ENCODE peak calls at places on chromosomes 3 and 15, in five cellular contexts. Q is hepatocyte, U is GM23338, B is OCI-LY7, X is PC-9. V is an unnamed sample. For H3K9me2, the result is how much of the 10 kb centered on the place peaks cover.

GRCh38 chr3:194930439-194931204 is 244.9 kb downstream of the FAM43A start:
- DNase-seq in Q (no peak), U (peak), B (peak), X (peak), V (peak)

GRCh38 chr3:72523409-72524172 is 324.7 kb downstream of the SHQ1 start:
- DNase-seq in Q (no peak), U (no peak), B (peak), X (no peak), V (no peak)

GRCh38 chr3:174016186-174016585 is 618.6 kb downstream of the NLGN1 start:
- DNase-seq in Q (no peak), U (no peak), B (no peak), X (peak), V (peak)

GRCh38 chr3:55244247-55244646 is 242.9 kb downstream of the WNT5A start:
- DNase-seq in Q (no peak), U (no peak), B (no peak), X (no peak), V (no peak)

GRCh38 chr15:59232476-59232875 is 25.8 kb downstream of the LDHAL6B start:
- DNase-seq in Q (no peak), U (no peak), B (no peak), X (no peak), V (peak)

GRCh38 chr3:11610044-11610671 is 33.6 kb downstream of the VGLL4 start:
- DNase-seq in Q (peak), U (no peak), B (no peak), X (no peak), V (no peak)

GRCh38 chr3:173977747-173978146 is 580.2 kb downstream of the NLGN1 start:
- DNase-seq in Q (no peak), U (no peak), B (no peak), X (no peak), V (peak)

GRCh38 chr3:71130516-71131384 is 452.8 kb downstream of the FOXP1 start:
- DNase-seq in Q (peak), U (peak), B (peak), X (no peak), V (peak)

GRCh38 chr15:61831505-61831921 is 228.7 kb downstream of the VPS13C start:
- DNase-seq in Q (no peak), U (peak), B (no peak), X (no peak), V (no peak)

GRCh38 chr3:74532446-74532845 is 82.0 kb downstream of the CNTN3 start:
- DNase-seq in Q (no peak), U (no peak), B (no peak), X (no peak), V (peak)

GRCh38 chr3:28295819-28296364 is 52.6 kb upstream of the ZCWPW2 start:
- DNase-seq in Q (no peak), U (no peak), B (no peak), X (no peak), V (peak)

GRCh38 chr15:59611277-59612260 is at the start of gene GCNT3:
- DNase-seq in Q (peak), U (no peak), B (no peak), X (peak), V (peak)

GRCh38 chr15:67072442-67072841 is 7.0 kb downstream of the SMAD3 start:
- DNase-seq in Q (no peak), U (no peak), B (no peak), X (no peak), V (no peak)

GRCh38 chr3:172137287-172138030 is 98.1 kb downstream of the FNDC3B start:
- DNase-seq in Q (no peak), U (no peak), B (no peak), X (peak), V (peak)
- H3K9me2 ChIP-seq in Q (under half), U (under half), B (under half), X (under half), V (under half)

GRCh38 chr3:19946291-19946831 is 536 bp upstream of the RAB5A start:
- DNase-seq in Q (no peak), U (no peak), B (no peak), X (no peak), V (peak)

GRCh38 chr3:19947549-19948071 is 713 bp downstream of the RAB5A start:
- DNase-seq in Q (peak), U (peak), B (peak), X (no peak), V (peak)

GRCh38 chr3:19948192-19948591 is 1.3 kb downstream of the RAB5A start:
- DNase-seq in Q (no peak), U (no peak), B (no peak), X (no peak), V (no peak)

GRCh38 chr3:19946832-19947548 is at the start of gene RAB5A:
- DNase-seq in Q (peak), U (peak), B (peak), X (peak), V (peak)

GRCh38 chr3:19945405-19946290 is 1.2 kb upstream of the RAB5A start:
- DNase-seq in Q (peak), U (no peak), B (no peak), X (peak), V (peak)
- H3K4me3 ChIP-seq in Q (peak), U (peak), B (peak), X (peak), V (peak)

GRCh38 chr3:197297020-197297419 is 1.4 kb downstream of the DLG1 start:
- DNase-seq in Q (no peak), U (no peak), B (peak), X (peak), V (peak)
- H3K9me2 ChIP-seq in Q (under half), U (under half), B (under half), X (under half), V (under half)

GRCh38 chr3:180912304-180913226 is at the start of gene FXR1:
- DNase-seq in Q (peak), U (peak), B (peak), X (peak), V (peak)
- H3K4me3 ChIP-seq in Q (peak), U (peak), B (peak), X (peak), V (peak)

GRCh38 chr15:100209204-100209603 is 132.6 kb downstream of the ADAMTS17 start:
- DNase-seq in Q (no peak), U (no peak), B (no peak), X (no peak), V (no peak)

GRCh38 chr15:100205549-100206295 is 136.1 kb downstream of the ADAMTS17 start:
- DNase-seq in Q (peak), U (no peak), B (no peak), X (no peak), V (no peak)

GRCh38 chr15:100204771-100205170 is 137.0 kb downstream of the ADAMTS17 start:
- DNase-seq in Q (no peak), U (no peak), B (no peak), X (no peak), V (no peak)

GRCh38 chr15:100206643-100207042 is 135.1 kb downstream of the ADAMTS17 start:
- DNase-seq in Q (no peak), U (peak), B (no peak), X (no peak), V (no peak)

DNA sequence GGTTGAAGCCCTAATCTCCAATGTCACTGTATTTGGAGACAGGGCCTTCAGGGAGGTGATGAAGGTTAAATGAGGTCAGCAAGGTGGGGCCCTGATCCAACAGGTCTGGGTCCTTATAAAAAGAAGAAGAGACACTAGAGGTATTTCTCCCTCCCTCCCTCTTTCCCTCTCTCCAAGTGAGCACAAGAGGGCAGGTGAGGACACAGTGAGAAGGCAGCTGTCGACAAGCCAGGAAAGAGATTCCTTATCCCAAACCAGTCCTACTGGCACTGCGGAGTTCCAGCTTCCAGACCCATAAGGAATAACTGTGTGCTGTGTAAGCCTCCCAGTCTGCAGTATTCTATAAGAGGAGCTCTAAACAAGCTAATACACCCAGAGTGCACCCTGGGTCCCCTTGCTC is 134.7 kb downstream of the ADAMTS17 start:
- DNase-seq in Q (no peak), U (no peak), B (no peak), X (no peak), V (no peak)
- H3K9me2 ChIP-seq in Q (under half), U (under half), B (under half), X (under half), V (under half)

GRCh38 chr3:42801784-42802183 is 2.5 kb downstream of the HIGD1A start:
- DNase-seq in Q (no peak), U (no peak), B (no peak), X (no peak), V (no peak)

GRCh38 chr3:42799376-42799775 is 4.9 kb downstream of the HIGD1A start:
- DNase-seq in Q (no peak), U (no peak), B (no peak), X (no peak), V (no peak)

GRCh38 chr3:42801048-42801620 is 3.2 kb downstream of the HIGD1A start:
- DNase-seq in Q (no peak), U (no peak), B (no peak), X (no peak), V (no peak)

GRCh38 chr3:42795621-42796181 is 8.6 kb downstream of the HIGD1A start:
- DNase-seq in Q (no peak), U (no peak), B (no peak), X (no peak), V (no peak)

DNA sequence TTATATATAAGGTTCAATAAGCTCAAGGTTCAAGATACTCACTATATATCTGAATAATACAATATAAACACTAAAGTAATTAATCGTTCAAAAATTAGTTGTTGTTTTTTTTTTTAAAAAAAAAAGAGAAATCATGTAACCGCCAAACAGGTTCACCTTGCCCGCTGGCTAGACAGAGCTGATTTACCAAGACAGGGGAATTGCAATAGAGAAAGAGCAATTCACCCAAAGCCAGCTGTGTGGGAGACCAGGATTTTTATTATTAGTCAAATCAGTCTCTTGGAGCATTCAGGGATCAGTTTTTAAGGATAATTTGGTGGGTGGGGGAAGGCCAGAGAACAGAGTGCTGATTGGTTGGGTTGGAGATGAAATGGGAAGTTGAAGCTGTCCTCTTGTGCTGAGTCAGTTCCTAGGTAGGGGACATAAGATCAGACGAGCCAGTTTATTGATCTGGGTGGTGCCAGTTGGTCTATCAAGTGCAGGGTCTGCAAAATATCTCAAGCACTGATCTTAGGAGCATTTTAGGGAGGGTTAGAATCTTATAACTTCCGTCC is 7.9 kb downstream of the HIGD1A start:
- DNase-seq in Q (no peak), U (peak), B (no peak), X (no peak), V (no peak)
- H3K4me3 ChIP-seq in Q (no peak), U (peak), B (no peak), X (no peak), V (no peak)

GRCh38 chr3:30768703-30769550 is 125.5 kb downstream of the GADL1 start:
- DNase-seq in Q (peak), U (peak), B (peak), X (no peak), V (peak)

GRCh38 chr3:30761374-30761773 is 133.1 kb downstream of the GADL1 start:
- DNase-seq in Q (no peak), U (no peak), B (no peak), X (no peak), V (no peak)

GRCh38 chr3:30760737-30761136 is 133.7 kb downstream of the GADL1 start:
- DNase-seq in Q (no peak), U (no peak), B (no peak), X (no peak), V (no peak)

GRCh38 chr3:30770387-30770786 is 124.1 kb downstream of the GADL1 start:
- DNase-seq in Q (peak), U (no peak), B (no peak), X (peak), V (peak)

GRCh38 chr3:30766522-30766921 is 127.9 kb downstream of the GADL1 start:
- DNase-seq in Q (no peak), U (no peak), B (no peak), X (no peak), V (no peak)
- H3K9me2 ChIP-seq in Q (under half), U (under half), B (under half), X (under half), V (under half)

V was measured in GM23248.